ENCODE peak calls at places on chromosomes 5 and 9, in four cellular contexts. One of them, this sample, is unnamed.

GRCh38 chr5:111928501-111928900 is 171.5 kb upstream of the NREP start:
- DNase-seq in chondrocyte: no peak
- DNase-seq in H4: no peak
- DNase-seq in fibroblast of mammary gland: no peak
- DNase-seq in this sample: no peak

GRCh38 chr5:78242001-78242400 is 52.5 kb downstream of the AP3B1 start:
- DNase-seq in fibroblast of mammary gland: no peak
- DNase-seq in chondrocyte: no peak
- DNase-seq in H4: no peak
- DNase-seq in this sample: no peak

GRCh38 chr5:111132731-111133435 is 40.7 kb downstream of the WDR36 start:
- DNase-seq in fibroblast of mammary gland: no peak
- DNase-seq in H4: no peak
- DNase-seq in chondrocyte: no peak
- DNase-seq in this sample: no peak

GRCh38 chr5:53712327-53712726 is 151.9 kb downstream of the NDUFS4 start:
- DNase-seq in chondrocyte: no peak
- DNase-seq in H4: peak
- DNase-seq in fibroblast of mammary gland: peak
- DNase-seq in this sample: no peak

GRCh38 chr9:122334916-122335315 is 35.9 kb upstream of the PTGS1 start:
- DNase-seq in fibroblast of mammary gland: peak
- DNase-seq in chondrocyte: no peak
- DNase-seq in H4: no peak
- DNase-seq in this sample: peak

GRCh38 chr9:77442436-77442835 is 205.7 kb downstream of the GNA14 start:
- DNase-seq in H4: no peak
- DNase-seq in chondrocyte: no peak
- DNase-seq in fibroblast of mammary gland: no peak
- DNase-seq in this sample: no peak

GRCh38 chr5:59765446-59765845 is 128.1 kb downstream of the PDE4D start:
- DNase-seq in H4: no peak
- DNase-seq in chondrocyte: no peak
- DNase-seq in fibroblast of mammary gland: no peak
- DNase-seq in this sample: no peak

GRCh38 chr5:180486636-180487149 is 7.5 kb upstream of the CNOT6 start:
- DNase-seq in H4: no peak
- DNase-seq in fibroblast of mammary gland: peak
- DNase-seq in chondrocyte: peak
- DNase-seq in this sample: no peak

GRCh38 chr5:89988998-89989690 is 420.4 kb downstream of the CETN3 start:
- DNase-seq in H4: no peak
- DNase-seq in fibroblast of mammary gland: peak
- DNase-seq in chondrocyte: no peak
- DNase-seq in this sample: no peak

GRCh38 chr5:176625966-176626875 is 4.1 kb downstream of the SNCB start:
- DNase-seq in chondrocyte: no peak
- DNase-seq in H4: no peak
- DNase-seq in fibroblast of mammary gland: no peak
- DNase-seq in this sample: no peak

GRCh38 chr5:60649288-60649917 is 50.6 kb downstream of the DEPDC1B start:
- DNase-seq in H4: peak
- DNase-seq in chondrocyte: no peak
- DNase-seq in fibroblast of mammary gland: peak
- DNase-seq in this sample: peak

GRCh38 chr9:536597-537511 is 304.6 kb upstream of the DMRT1 start:
- DNase-seq in H4: no peak
- DNase-seq in fibroblast of mammary gland: no peak
- DNase-seq in chondrocyte: no peak
- DNase-seq in this sample: no peak

GRCh38 chr9:106421772-106422171 is 441.2 kb upstream of the ZNF462 start:
- DNase-seq in H4: peak
- DNase-seq in chondrocyte: no peak
- DNase-seq in fibroblast of mammary gland: no peak
- DNase-seq in this sample: no peak

GRCh38 chr5:34412769-34413168 is 243.4 kb upstream of the RAI14 start:
- DNase-seq in fibroblast of mammary gland: no peak
- DNase-seq in H4: no peak
- DNase-seq in chondrocyte: no peak
- DNase-seq in this sample: peak

GRCh38 chr5:130110333-130110732 is 206.1 kb downstream of the CHSY3 start:
- DNase-seq in chondrocyte: no peak
- DNase-seq in H4: no peak
- DNase-seq in fibroblast of mammary gland: no peak
- DNase-seq in this sample: no peak

GRCh38 chr5:169006878-169007790 is 293.8 kb downstream of the SLIT3 start:
- DNase-seq in chondrocyte: no peak
- DNase-seq in fibroblast of mammary gland: peak
- DNase-seq in H4: no peak
- DNase-seq in this sample: no peak

GRCh38 chr5:141692919-141693848 is 11.2 kb upstream of the ARAP3 start:
- DNase-seq in chondrocyte: no peak
- DNase-seq in H4: no peak
- DNase-seq in fibroblast of mammary gland: peak
- DNase-seq in this sample: no peak

GRCh38 chr5:97133106-97133505 is 9.3 kb downstream of the LIX1 start:
- DNase-seq in fibroblast of mammary gland: no peak
- DNase-seq in H4: no peak
- DNase-seq in chondrocyte: no peak
- DNase-seq in this sample: no peak

GRCh38 chr5:137642091-137642490 is 93.8 kb downstream of the KLHL3 start:
- DNase-seq in chondrocyte: no peak
- DNase-seq in fibroblast of mammary gland: no peak
- DNase-seq in H4: no peak
- DNase-seq in this sample: no peak

GRCh38 chr9:96025995-96026572 is 150.6 kb downstream of the ERCC6L2 start:
- DNase-seq in fibroblast of mammary gland: no peak
- DNase-seq in chondrocyte: no peak
- DNase-seq in H4: no peak
- DNase-seq in this sample: no peak

GRCh38 chr9:112532427-112532826 is 45.8 kb downstream of the KIAA1958 start:
- DNase-seq in fibroblast of mammary gland: peak
- DNase-seq in H4: peak
- DNase-seq in chondrocyte: no peak
- DNase-seq in this sample: peak

GRCh38 chr9:8473226-8473625 is 673.6 kb upstream of the DMAC1 start:
- DNase-seq in H4: no peak
- DNase-seq in fibroblast of mammary gland: no peak
- DNase-seq in chondrocyte: no peak
- DNase-seq in this sample: no peak

GRCh38 chr9:95197692-95198271 is 119.7 kb downstream of the FANCC start:
- DNase-seq in chondrocyte: no peak
- DNase-seq in fibroblast of mammary gland: peak
- DNase-seq in H4: peak
- DNase-seq in this sample: no peak

GRCh38 chr5:168765220-168766037 is 186.3 kb upstream of the PANK3 start:
- DNase-seq in fibroblast of mammary gland: peak
- DNase-seq in H4: peak
- DNase-seq in chondrocyte: no peak
- DNase-seq in this sample: no peak

GRCh38 chr5:123092696-123093095 is 3.7 kb downstream of the PRDM6 start:
- DNase-seq in fibroblast of mammary gland: no peak
- DNase-seq in chondrocyte: no peak
- DNase-seq in H4: no peak
- DNase-seq in this sample: no peak

GRCh38 chr5:139654875-139655491 is 6.8 kb downstream of the CXXC5 start:
- DNase-seq in fibroblast of mammary gland: no peak
- DNase-seq in H4: no peak
- DNase-seq in chondrocyte: no peak
- DNase-seq in this sample: no peak

GRCh38 chr5:140168371-140168770 is 6.6 kb upstream of the CYSTM1 start:
- DNase-seq in fibroblast of mammary gland: no peak
- DNase-seq in H4: no peak
- DNase-seq in chondrocyte: no peak
- DNase-seq in this sample: no peak

GRCh38 chr5:65512170-65512937 is 30.6 kb upstream of the ADAMTS6 start:
- DNase-seq in fibroblast of mammary gland: no peak
- DNase-seq in chondrocyte: no peak
- DNase-seq in H4: no peak
- DNase-seq in this sample: peak

GRCh38 chr9:110050925-110051355 is 157.0 kb downstream of the C9orf152 start:
- DNase-seq in H4: peak
- DNase-seq in fibroblast of mammary gland: peak
- DNase-seq in chondrocyte: no peak
- DNase-seq in this sample: peak

GRCh38 chr5:2299388-2300220 is 416.9 kb upstream of the IRX4 start:
- DNase-seq in fibroblast of mammary gland: no peak
- DNase-seq in chondrocyte: no peak
- DNase-seq in H4: no peak
- DNase-seq in this sample: no peak

GRCh38 chr9:76453785-76454184 is 5.2 kb upstream of the GCNT1 start:
- DNase-seq in H4: no peak
- DNase-seq in fibroblast of mammary gland: peak
- DNase-seq in chondrocyte: no peak
- DNase-seq in this sample: peak

GRCh38 chr5:2166979-2167377 is 284.3 kb upstream of the IRX4 start:
- DNase-seq in chondrocyte: peak
- DNase-seq in fibroblast of mammary gland: no peak
- DNase-seq in H4: no peak
- DNase-seq in this sample: no peak

GRCh38 chr9:4865685-4866084 is 72.9 kb downstream of the RCL1 start:
- DNase-seq in fibroblast of mammary gland: no peak
- DNase-seq in H4: no peak
- DNase-seq in chondrocyte: no peak
- DNase-seq in this sample: no peak

GRCh38 chr9:68522954-68523353 is 17.7 kb downstream of the TMEM252 start:
- DNase-seq in fibroblast of mammary gland: no peak
- DNase-seq in H4: no peak
- DNase-seq in chondrocyte: no peak
- DNase-seq in this sample: no peak

GRCh38 chr5:179378441-179379271 is 33.4 kb upstream of the ADAMTS2 start:
- DNase-seq in chondrocyte: peak
- DNase-seq in H4: peak
- DNase-seq in fibroblast of mammary gland: peak
- DNase-seq in this sample: peak

GRCh38 chr9:115972362-115972761 is 181.2 kb upstream of the PAPPA start:
- DNase-seq in fibroblast of mammary gland: no peak
- DNase-seq in chondrocyte: no peak
- DNase-seq in H4: no peak
- DNase-seq in this sample: peak

GRCh38 chr9:129489838-129490582 is 130.9 kb downstream of the C9orf50 start:
- DNase-seq in H4: no peak
- DNase-seq in chondrocyte: no peak
- DNase-seq in fibroblast of mammary gland: peak
- DNase-seq in this sample: peak